ENCODE peak calls at places on chromosomes 3 and 15, in six cellular contexts. M is neuronal stem cell, E is H9, T is IMR-90, Y is mesenchymal stem cell, W is H1. L is an unnamed sample. For H3K79me1, the result is how much of the 10 kb centered on the place peaks cover.

GRCh38 chr15:39801641-39802309 is 19.1 kb upstream of the FSIP1 start:
- DNase-seq in W (no peak), M (no peak), Y (peak), T (no peak), E (peak), L (peak)

GRCh38 chr3:40505599-40506462 is at the start of gene ZNF620:
- DNase-seq in M (peak), T (peak), W (peak), Y (peak), E (peak), L (peak)

GRCh38 chr3:187039723-187040414 is 99.4 kb downstream of the RPL39L start:
- DNase-seq in W (no peak), T (no peak), M (no peak), Y (no peak), E (no peak), L (peak)

GRCh38 chr15:63805993-63806980 is 27.5 kb downstream of the HERC1 start:
- DNase-seq in M (no peak), W (no peak), T (peak), E (no peak), Y (no peak), L (peak)

GRCh38 chr3:22887664-22888291 is 315.3 kb upstream of the UBE2E2 start:
- DNase-seq in E (no peak), W (no peak), T (peak), M (no peak), Y (peak), L (peak)

GRCh38 chr15:80132382-80132781 is 20.4 kb upstream of the FAH start:
- DNase-seq in E (no peak), W (no peak), Y (no peak), M (no peak), T (no peak), L (no peak)

GRCh38 chr15:60396964-60397771 is 618 bp downstream of the ANXA2 start:
- DNase-seq in W (no peak), Y (peak), T (peak), E (peak), M (no peak), L (peak)

GRCh38 chr15:63465104-63465503 is 39.3 kb upstream of the USP3 start:
- DNase-seq in W (no peak), T (peak), M (no peak), E (no peak), Y (peak), L (no peak)

GRCh38 chr3:45035441-45036301 is 9.6 kb downstream of the CLEC3B start:
- DNase-seq in M (no peak), E (peak), Y (peak), T (peak), W (no peak), L (no peak)

GRCh38 chr15:56019060-56019793 is 25.8 kb upstream of the NEDD4 start:
- DNase-seq in Y (no peak), E (no peak), M (no peak), W (no peak), T (peak), L (no peak)

GRCh38 chr3:156010829-156011228 is 109.5 kb upstream of the KCNAB1 start:
- DNase-seq in T (no peak), W (no peak), M (no peak), E (no peak), Y (no peak), L (peak)

GRCh38 chr15:59741274-59741906 is 52.3 kb upstream of the BNIP2 start:
- DNase-seq in W (no peak), M (peak), E (peak), T (no peak), Y (peak), L (no peak)

GRCh38 chr3:6444888-6445658 is 415.8 kb upstream of the GRM7 start:
- DNase-seq in T (no peak), W (no peak), M (no peak), E (no peak), Y (no peak), L (no peak)

GRCh38 chr15:75178171-75178937 is 23.3 kb upstream of the C15orf39 start:
- DNase-seq in E (peak), W (no peak), Y (peak), T (no peak), M (no peak), L (no peak)

GRCh38 chr3:297585-297984 is 101.0 kb downstream of the CHL1 start:
- DNase-seq in T (no peak), E (no peak), Y (no peak), M (no peak), W (no peak), L (no peak)

GRCh38 chr3:151816091-151816604 is 2.2 kb downstream of the AADAC start:
- DNase-seq in T (peak), M (no peak), E (no peak), Y (peak), W (no peak), L (no peak)

GRCh38 chr15:66873856-66874255 is 171.8 kb downstream of the SMAD6 start:
- DNase-seq in M (no peak), T (no peak), W (no peak), E (no peak), Y (no peak), L (no peak)

GRCh38 chr15:69046781-69047180 is 32.3 kb downstream of the NOX5 start:
- DNase-seq in M (no peak), E (no peak), Y (no peak), W (no peak), T (no peak), L (no peak)

GRCh38 chr3:67526246-67526645 is 128.2 kb downstream of the SUCLG2 start:
- DNase-seq in W (no peak), E (no peak), Y (peak), T (peak), M (no peak), L (peak)

GRCh38 chr3:76242886-76243753 is 457.8 kb upstream of the ZNF717 start:
- DNase-seq in M (peak), E (no peak), W (no peak), T (no peak), Y (no peak), L (no peak)

GRCh38 chr3:61847784-61848462 is 286.6 kb downstream of the PTPRG start:
- DNase-seq in M (no peak), T (no peak), W (no peak), E (no peak), Y (no peak), L (no peak)

GRCh38 chr15:86879250-86880229 is 799.9 kb downstream of the AGBL1 start:
- DNase-seq in T (no peak), E (no peak), W (no peak), M (no peak), Y (no peak), L (no peak)

GRCh38 chr3:114378760-114379159 is 84.9 kb downstream of the TIGIT start:
- DNase-seq in Y (no peak), M (no peak), T (no peak), W (no peak), E (no peak), L (no peak)

GRCh38 chr3:48222616-48223513 is at the start of gene CAMP:
- DNase-seq in Y (peak), M (no peak), T (peak), W (no peak), E (no peak), L (peak)

GRCh38 chr15:91950631-91951384 is 97.3 kb downstream of the SLCO3A1 start:
- DNase-seq in M (no peak), W (no peak), Y (peak), E (no peak), T (peak), L (no peak)

GRCh38 chr3:103499132-103499885 is 1064.5 kb downstream of the ZPLD1 start:
- DNase-seq in E (no peak), T (peak), M (no peak), W (no peak), Y (peak), L (peak)

GRCh38 chr3:104584702-104585101 is 782.0 kb upstream of the ALCAM start:
- DNase-seq in W (no peak), Y (peak), M (no peak), T (peak), E (no peak), L (no peak)

GRCh38 chr15:35442734-35443133 is 103.2 kb downstream of the DPH6 start:
- DNase-seq in Y (no peak), T (no peak), M (no peak), W (no peak), E (no peak), L (no peak)

GRCh38 chr3:8942746-8943488 is 20.4 kb downstream of the RAD18 start:
- DNase-seq in W (no peak), T (no peak), Y (no peak), E (no peak), M (no peak), L (no peak)

GRCh38 chr3:52153389-52154096 is 680 bp downstream of the POC1A start:
- DNase-seq in T (peak), M (no peak), E (peak), W (peak), Y (peak), L (peak)

GRCh38 chr3:52150357-52150756 is 3.9 kb downstream of the POC1A start:
- DNase-seq in T (no peak), M (no peak), W (no peak), E (no peak), Y (no peak), L (no peak)

GRCh38 chr3:52155912-52156311 is 1.7 kb upstream of the POC1A start:
- DNase-seq in W (no peak), T (no peak), E (no peak), Y (no peak), M (no peak), L (no peak)

GRCh38 chr3:52150860-52151259 is 3.4 kb downstream of the POC1A start:
- DNase-seq in W (no peak), T (no peak), Y (no peak), M (no peak), E (no peak), L (no peak)

DNA sequence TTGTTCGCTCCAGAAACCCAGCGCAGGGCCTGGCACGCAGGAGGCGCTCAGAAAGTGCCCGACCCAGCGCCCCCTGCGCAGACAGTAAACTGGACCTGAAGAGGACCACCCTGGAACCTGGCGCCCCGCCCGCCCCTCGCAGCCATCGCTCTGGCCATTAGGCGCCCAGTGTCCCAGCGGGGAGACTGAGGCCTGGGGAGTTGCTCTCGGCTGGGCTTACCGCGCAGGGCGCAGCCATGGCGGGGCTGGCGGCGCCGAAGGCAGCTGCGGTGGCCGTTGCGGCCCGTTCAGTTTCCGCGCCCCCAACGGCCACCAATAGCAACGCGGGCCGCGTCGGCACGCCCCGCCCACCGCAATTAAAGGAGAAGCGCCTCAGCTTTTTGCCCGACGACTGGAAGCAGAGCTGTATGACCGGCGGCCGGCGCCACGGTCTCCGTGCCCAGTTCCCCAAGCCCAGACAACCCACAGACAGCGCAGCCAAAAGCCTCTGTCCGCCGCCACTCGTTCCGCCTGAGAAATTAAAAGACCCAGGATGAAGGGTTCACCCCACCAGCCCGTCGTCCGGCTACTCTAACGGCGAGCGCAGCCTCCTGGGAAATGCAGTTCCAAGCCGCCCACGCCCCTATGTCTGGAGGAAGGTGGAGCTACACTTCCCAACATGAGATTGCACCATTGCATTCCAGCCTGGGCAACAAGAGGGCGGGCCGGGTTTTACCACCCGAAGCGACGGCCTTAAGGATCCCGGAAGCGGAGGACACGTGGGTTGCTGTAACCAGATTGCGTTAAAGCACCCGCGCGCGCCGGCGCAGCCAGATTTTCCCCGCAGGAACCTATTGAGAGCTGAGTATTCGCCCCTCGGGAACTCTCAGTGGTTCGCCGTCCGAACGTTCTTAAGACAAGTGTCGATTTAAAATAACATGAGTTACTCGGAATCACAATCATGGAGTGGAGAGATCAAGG is at the start of gene POC1A:
- DNase-seq in T (peak), Y (peak), E (peak), W (peak), M (peak), L (peak)
- H3K4ac ChIP-seq in T (peak), Y (peak), E (no peak), W (peak), M (no peak), L (peak)

DNA sequence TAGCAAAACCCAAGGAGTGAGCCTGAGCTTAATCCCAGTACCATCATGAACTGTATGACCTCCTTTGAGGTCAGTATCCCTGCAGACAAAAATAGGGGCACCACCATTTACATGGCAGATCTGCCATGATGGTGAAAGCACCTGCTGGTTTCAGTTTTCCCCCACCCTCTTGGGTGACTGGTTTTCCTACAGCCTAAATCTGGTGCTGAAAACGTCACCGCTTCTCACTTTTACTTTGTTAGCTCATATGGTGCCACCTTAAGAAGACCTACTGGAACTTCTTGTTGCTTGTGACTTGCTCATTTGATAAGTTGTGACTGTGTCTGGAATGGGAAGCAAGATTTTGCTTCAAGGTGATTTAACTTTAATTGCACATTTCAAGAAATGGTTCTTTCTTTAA is 5.1 kb downstream of the PPP1R2 start:
- DNase-seq in E (no peak), Y (no peak), M (no peak), W (no peak), T (no peak), L (no peak)
- H4K91ac ChIP-seq in E (no peak), Y (no peak), M (no peak), W (no peak), T (no peak), L (no peak)

GRCh38 chr15:70083423-70083822 is 14.3 kb downstream of the TLE3 start:
- DNase-seq in Y (no peak), T (no peak), W (no peak), E (peak), M (peak), L (no peak)

GRCh38 chr15:70081612-70082011 is 16.1 kb downstream of the TLE3 start:
- DNase-seq in T (no peak), Y (no peak), W (no peak), E (peak), M (no peak), L (no peak)

GRCh38 chr15:70084461-70084860 is 13.3 kb downstream of the TLE3 start:
- DNase-seq in W (no peak), T (no peak), Y (no peak), M (no peak), E (no peak), L (no peak)

GRCh38 chr15:70086636-70087035 is 11.1 kb downstream of the TLE3 start:
- DNase-seq in E (no peak), M (no peak), T (no peak), Y (no peak), W (no peak), L (no peak)

GRCh38 chr15:70083946-70084345 is 13.8 kb downstream of the TLE3 start:
- DNase-seq in W (no peak), M (no peak), E (no peak), T (no peak), Y (no peak), L (no peak)
- H3K79me1 ChIP-seq in W (under half), M (under half), E (under half), T (half or more), Y (under half), L (under half)

DNA sequence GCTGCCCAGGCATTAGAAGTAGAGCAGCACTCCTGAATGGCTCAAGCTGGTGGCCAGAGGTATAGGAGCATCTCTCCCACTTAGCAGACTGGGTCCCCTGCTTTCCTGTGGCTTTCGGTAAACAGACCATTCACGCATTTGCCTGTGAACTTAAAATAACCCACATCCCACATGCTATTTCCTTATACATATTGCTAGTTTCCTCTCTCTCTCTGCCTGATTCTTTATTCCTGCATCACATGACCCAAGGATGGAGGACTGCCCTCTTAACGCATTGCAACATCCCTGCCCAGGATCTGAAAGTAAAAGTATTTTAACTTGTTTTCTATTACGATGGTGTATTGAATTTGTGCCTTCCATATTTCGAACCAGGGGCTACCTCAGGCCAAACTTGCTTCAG is 43.4 kb upstream of the NLGN1 start:
- DNase-seq in M (no peak), Y (no peak), W (no peak), E (peak), T (no peak), L (no peak)
- H3K4ac ChIP-seq in M (no peak), Y (no peak), W (no peak), E (no peak), T (no peak), L (no peak)